ENCODE peak calls at places on chromosomes 6 and 20, in ten cellular contexts. V, C, F, P, I, J, E, B, N and D are unnamed samples.

GRCh38 chr6:116648161-116648560 is 20.4 kb downstream of the ZUP1 start:
- DNase-seq in V (no peak), C (no peak), F (no peak), P (no peak), I (no peak), J (no peak), E (no peak), B (no peak), N (no peak), D (no peak)

GRCh38 chr6:77487808-77488425 is 24.6 kb upstream of the HTR1B start:
- DNase-seq in V (no peak), C (no peak), F (no peak), P (no peak), I (no peak), J (no peak), E (no peak), B (no peak), N (no peak), D (no peak)

GRCh38 chr20:58438970-58439808 is 50.2 kb downstream of the VAPB start:
- DNase-seq in V (no peak), C (no peak), F (no peak), P (no peak), I (no peak), J (no peak), E (no peak), B (no peak), N (no peak), D (no peak)

GRCh38 chr6:31462964-31463940 is 34.7 kb upstream of the MICB start:
- DNase-seq in V (peak; percentile 92), C (peak; percentile 69), F (peak; percentile 95), P (peak; percentile 91), I (peak; percentile 94), J (peak; percentile 94), E (peak; percentile 72), B (peak; percentile 93), N (peak; percentile 71), D (peak; percentile 96)

GRCh38 chr20:56592817-56593216 is 36.3 kb upstream of the TFAP2C start:
- DNase-seq in V (no peak), C (no peak), F (no peak), P (no peak), I (no peak), J (no peak), E (no peak), B (no peak), N (no peak), D (no peak)

GRCh38 chr6:2911171-2911570 is 8.1 kb upstream of the SERPINB9 start:
- DNase-seq in V (no peak), C (no peak), F (no peak), P (no peak), I (no peak), J (no peak), E (no peak), B (no peak), N (no peak), D (no peak)

GRCh38 chr6:7644394-7644793 is 54.4 kb downstream of the SNRNP48 start:
- DNase-seq in V (no peak), C (no peak), F (no peak), P (no peak), I (no peak), J (no peak), E (no peak), B (no peak), N (no peak), D (peak; percentile 16)

GRCh38 chr20:56630086-56630493 is 984 bp downstream of the TFAP2C start:
- DNase-seq in V (no peak), C (peak; percentile 59), F (peak; percentile 43), P (no peak), I (no peak), J (no peak), E (peak; percentile 54), B (peak; percentile 54), N (peak; percentile 7), D (peak; percentile 64)

GRCh38 chr6:142749556-142749955 is 195.4 kb downstream of the HIVEP2 start:
- DNase-seq in V (no peak), C (no peak), F (no peak), P (no peak), I (no peak), J (no peak), E (no peak), B (no peak), N (no peak), D (no peak)

GRCh38 chr6:142752348-142752747 is 192.6 kb downstream of the HIVEP2 start:
- DNase-seq in V (no peak), C (no peak), F (no peak), P (no peak), I (no peak), J (no peak), E (no peak), B (no peak), N (no peak), D (no peak)

GRCh38 chr6:142744836-142745235 is 200.1 kb downstream of the HIVEP2 start:
- DNase-seq in V (no peak), C (no peak), F (no peak), P (no peak), I (no peak), J (no peak), E (no peak), B (no peak), N (no peak), D (no peak)

GRCh38 chr6:142751452-142751851 is 193.5 kb downstream of the HIVEP2 start:
- DNase-seq in V (no peak), C (no peak), F (no peak), P (no peak), I (no peak), J (no peak), E (no peak), B (no peak), N (no peak), D (no peak)

DNA sequence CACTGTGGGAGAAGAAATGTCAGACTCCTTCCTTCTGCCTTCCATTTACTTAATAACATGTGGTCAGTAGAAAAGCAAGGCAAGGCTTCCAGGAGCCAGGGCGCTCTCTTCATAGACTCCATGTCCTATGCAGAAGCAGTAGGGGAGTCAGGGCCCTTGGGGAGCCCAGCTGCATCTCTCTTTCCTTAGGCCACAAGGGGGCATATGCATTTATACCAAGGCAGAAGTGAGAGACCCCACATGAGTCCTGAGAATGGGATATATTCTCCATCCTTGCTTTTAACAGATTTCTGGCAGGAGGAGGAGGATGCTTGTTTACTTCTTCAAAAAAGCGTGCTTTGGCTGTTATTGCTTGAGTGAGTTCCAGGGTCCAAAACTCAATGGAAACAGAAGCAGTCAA is 198.5 kb downstream of the HIVEP2 start:
- DNase-seq in V (peak; percentile 56), C (peak; percentile 24), F (no peak), P (no peak), I (no peak), J (no peak), E (no peak), B (no peak), N (peak; percentile 32), D (no peak)
- TF ChIP-seq CTCF in V (peak; percentile 71), C (peak; percentile 46), F (no peak), P (peak; percentile 54), I (no peak), J (no peak), E (peak; percentile 48), B (peak; percentile 57), N (peak; percentile 42), D (peak; percentile 26)

GRCh38 chr6:56359201-56359899 is 112.0 kb upstream of the COL21A1 start:
- DNase-seq in V (peak; percentile 74), C (peak; percentile 50), F (peak; percentile 70), P (no peak), I (no peak), J (no peak), E (no peak), B (peak; percentile 72), N (peak; percentile 75), D (peak; percentile 66)

GRCh38 chr6:56357616-56358373 is 110.4 kb upstream of the COL21A1 start:
- DNase-seq in V (no peak), C (no peak), F (no peak), P (no peak), I (no peak), J (no peak), E (no peak), B (no peak), N (no peak), D (no peak)

GRCh38 chr6:56363796-56364195 is 116.4 kb upstream of the COL21A1 start:
- DNase-seq in V (no peak), C (no peak), F (no peak), P (no peak), I (no peak), J (no peak), E (no peak), B (no peak), N (no peak), D (no peak)

GRCh38 chr6:56364482-56365313 is 117.3 kb upstream of the COL21A1 start:
- DNase-seq in V (no peak), C (peak; percentile 21), F (no peak), P (no peak), I (no peak), J (no peak), E (no peak), B (no peak), N (no peak), D (no peak)

DNA sequence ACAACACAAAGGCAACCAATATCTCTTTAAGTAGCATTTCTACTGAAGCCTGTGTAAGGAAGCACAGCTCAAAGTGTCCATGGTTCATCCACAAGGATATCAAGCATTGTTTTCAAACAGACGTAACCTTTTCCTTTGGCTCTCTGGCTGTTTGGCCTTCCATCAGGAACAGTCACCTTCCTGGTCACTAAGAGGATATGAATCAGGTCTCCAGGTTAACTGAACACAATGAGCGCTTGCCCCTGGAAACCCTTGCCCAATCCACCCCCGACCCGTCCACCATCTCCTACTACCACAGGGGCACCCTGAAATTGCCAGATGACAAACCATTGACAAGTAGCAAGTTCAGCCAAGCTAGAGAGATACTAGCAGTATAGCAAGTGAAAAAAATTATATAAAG is 114.4 kb upstream of the COL21A1 start:
- DNase-seq in V (no peak), C (no peak), F (no peak), P (peak; percentile 70), I (no peak), J (no peak), E (no peak), B (no peak), N (no peak), D (no peak)
- TF ChIP-seq POLR2AphosphoS5 in V (no peak), C (no peak), F (no peak), P (peak; percentile 60), I (no peak), J (peak; percentile 58), E (no peak), B (no peak), N (no peak), D (no peak)

DNA sequence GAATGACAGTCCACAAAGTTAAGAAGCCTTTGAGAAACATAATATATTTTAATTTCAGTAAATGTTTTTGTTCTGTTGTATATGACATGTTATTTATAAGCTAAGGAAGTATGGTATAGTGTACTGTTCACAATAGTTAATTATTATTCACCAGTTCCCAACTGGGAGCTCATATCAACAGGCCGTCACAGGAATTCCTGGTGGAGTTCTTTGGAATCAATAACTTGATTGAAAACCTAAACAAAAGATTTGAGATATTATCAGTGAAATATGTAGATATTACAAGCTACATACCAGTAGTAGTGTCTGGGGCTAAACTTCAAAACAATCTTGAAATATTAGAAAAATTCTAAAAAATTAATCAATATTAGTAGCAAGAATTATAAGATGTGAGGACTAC is 60.3 kb downstream of the NOX3 start:
- DNase-seq in V (no peak), C (no peak), F (no peak), P (no peak), I (no peak), J (no peak), E (no peak), B (no peak), N (no peak), D (no peak)
- TF ChIP-seq CTCF in V (no peak), C (no peak), F (no peak), P (no peak), I (no peak), J (no peak), E (no peak), B (no peak), N (no peak), D (no peak)

GRCh38 chr6:113171882-113172281 is 685.3 kb upstream of the MARCKS start:
- DNase-seq in V (no peak), C (no peak), F (no peak), P (no peak), I (no peak), J (no peak), E (no peak), B (no peak), N (no peak), D (no peak)
- TF ChIP-seq POLR2AphosphoS5 in V (no peak), C (no peak), F (no peak), P (no peak), I (no peak), J (no peak), E (no peak), B (no peak), N (no peak), D (no peak)